ENCODE peak calls at places on chromosomes 11 and 22, in four cellular contexts. One of them, this sample, is unnamed.

GRCh38 chr11:1302461-1303073 is 6.9 kb downstream of the TOLLIP start:
- DNase-seq in cardiac fibroblast: no peak
- DNase-seq in spleen: peak; percentile 56
- DNase-seq in HL-60: no peak
- DNase-seq in this sample: no peak

GRCh38 chr11:110091995-110092576 is 1.1 kb upstream of the ZC3H12C start:
- DNase-seq in HL-60: no peak
- DNase-seq in cardiac fibroblast: no peak
- DNase-seq in spleen: no peak
- DNase-seq in this sample: no peak

GRCh38 chr11:846496-847098 is 3.9 kb downstream of the TSPAN4 start:
- DNase-seq in cardiac fibroblast: peak; percentile 67
- DNase-seq in spleen: no peak
- DNase-seq in HL-60: no peak
- DNase-seq in this sample: no peak

GRCh38 chr11:12234216-12234615 is 123.8 kb downstream of the MICAL2 start:
- DNase-seq in HL-60: no peak
- DNase-seq in spleen: no peak
- DNase-seq in cardiac fibroblast: peak; percentile 56
- DNase-seq in this sample: no peak

GRCh38 chr22:25448435-25449051 is 115.9 kb upstream of the GRK3 start:
- DNase-seq in HL-60: no peak
- DNase-seq in spleen: no peak
- DNase-seq in cardiac fibroblast: peak; percentile 36
- DNase-seq in this sample: peak; percentile 24

GRCh38 chr11:35335226-35335625 is 84.1 kb downstream of the SLC1A2 start:
- DNase-seq in spleen: no peak
- DNase-seq in cardiac fibroblast: peak; percentile 62
- DNase-seq in HL-60: no peak
- DNase-seq in this sample: no peak

GRCh38 chr11:130371004-130371590 is 56.4 kb upstream of the ZBTB44 start:
- DNase-seq in cardiac fibroblast: no peak
- DNase-seq in spleen: no peak
- DNase-seq in HL-60: no peak
- DNase-seq in this sample: no peak

GRCh38 chr22:22590136-22590891 is 31.2 kb upstream of the PRAME start:
- DNase-seq in HL-60: no peak
- DNase-seq in spleen: no peak
- DNase-seq in cardiac fibroblast: no peak
- DNase-seq in this sample: no peak

GRCh38 chr11:12284321-12285050 is 92.9 kb upstream of the PARVA start:
- DNase-seq in cardiac fibroblast: peak; percentile 77
- DNase-seq in spleen: no peak
- DNase-seq in HL-60: peak; percentile 18
- DNase-seq in this sample: no peak

GRCh38 chr11:67640021-67640757 is 626 bp upstream of the TBX10 start:
- DNase-seq in cardiac fibroblast: peak; percentile 60
- DNase-seq in spleen: peak; percentile 87
- DNase-seq in HL-60: peak; percentile 67
- DNase-seq in this sample: peak; percentile 47

GRCh38 chr11:69559181-69559580 is 77.7 kb downstream of the LINC01488 start:
- DNase-seq in HL-60: no peak
- DNase-seq in cardiac fibroblast: no peak
- DNase-seq in spleen: no peak
- DNase-seq in this sample: no peak

GRCh38 chr22:19882446-19883381 is 28.0 kb upstream of the GNB1L start:
- DNase-seq in spleen: peak; percentile 65
- DNase-seq in cardiac fibroblast: no peak
- DNase-seq in HL-60: no peak
- DNase-seq in this sample: no peak

GRCh38 chr11:71251761-71252433 is 480 bp downstream of the SHANK2 start:
- DNase-seq in HL-60: no peak
- DNase-seq in spleen: peak; percentile 83
- DNase-seq in cardiac fibroblast: peak; percentile 1
- DNase-seq in this sample: peak; percentile 55

GRCh38 chr11:113477321-113477720 is 2.1 kb upstream of the DRD2 start:
- DNase-seq in cardiac fibroblast: no peak
- DNase-seq in HL-60: no peak
- DNase-seq in spleen: no peak
- DNase-seq in this sample: no peak

GRCh38 chr22:25111579-25112517 is 87.8 kb upstream of the CRYBB3 start:
- DNase-seq in cardiac fibroblast: no peak
- DNase-seq in spleen: no peak
- DNase-seq in HL-60: no peak
- DNase-seq in this sample: no peak

GRCh38 chr11:5452712-5453111 is 3.6 kb downstream of the OR51I2 start:
- DNase-seq in spleen: no peak
- DNase-seq in cardiac fibroblast: no peak
- DNase-seq in HL-60: no peak
- DNase-seq in this sample: no peak

GRCh38 chr11:78076733-78077403 is 2.8 kb downstream of the NDUFC2 start:
- DNase-seq in spleen: no peak
- DNase-seq in cardiac fibroblast: no peak
- DNase-seq in HL-60: no peak
- DNase-seq in this sample: no peak

GRCh38 chr22:43326342-43326825 is 16.8 kb downstream of the SCUBE1 start:
- DNase-seq in HL-60: no peak
- DNase-seq in spleen: peak; percentile 34
- DNase-seq in cardiac fibroblast: no peak
- DNase-seq in this sample: no peak

GRCh38 chr22:32839776-32840571 is 38.5 kb downstream of the TIMP3 start:
- DNase-seq in HL-60: no peak
- DNase-seq in spleen: no peak
- DNase-seq in cardiac fibroblast: no peak
- DNase-seq in this sample: no peak

GRCh38 chr11:69374110-69374981 is 80.4 kb downstream of the MYEOV start:
- DNase-seq in HL-60: no peak
- DNase-seq in spleen: peak; percentile 68
- DNase-seq in cardiac fibroblast: no peak
- DNase-seq in this sample: no peak

GRCh38 chr11:64060861-64061444 is 25.2 kb downstream of the FLRT1 start:
- DNase-seq in spleen: peak; percentile 83
- DNase-seq in HL-60: no peak
- DNase-seq in cardiac fibroblast: peak; percentile 9
- DNase-seq in this sample: peak; percentile 41

GRCh38 chr11:90639687-90640086 is 416.8 kb upstream of the CHORDC1 start:
- DNase-seq in HL-60: no peak
- DNase-seq in cardiac fibroblast: peak; percentile 49
- DNase-seq in spleen: no peak
- DNase-seq in this sample: no peak
- TF ChIP-seq CTCF in HL-60: peak; percentile 3
- TF ChIP-seq CTCF in cardiac fibroblast: peak; percentile 40
- TF ChIP-seq CTCF in spleen: no peak
- TF ChIP-seq CTCF in this sample: peak; percentile 26

GRCh38 chr22:39458443-39459083 is 1.8 kb downstream of the MGAT3 start:
- DNase-seq in HL-60: no peak
- DNase-seq in spleen: peak; percentile 69
- DNase-seq in cardiac fibroblast: no peak
- DNase-seq in this sample: no peak

GRCh38 chr22:39459681-39460080 is 2.9 kb downstream of the MGAT3 start:
- DNase-seq in cardiac fibroblast: no peak
- DNase-seq in HL-60: no peak
- DNase-seq in spleen: peak; percentile 50
- DNase-seq in this sample: no peak

GRCh38 chr22:39457546-39458442 is 982 bp downstream of the MGAT3 start:
- DNase-seq in HL-60: no peak
- DNase-seq in spleen: peak; percentile 77
- DNase-seq in cardiac fibroblast: no peak
- DNase-seq in this sample: no peak

GRCh38 chr22:39456262-39457046 is at the start of gene MGAT3:
- DNase-seq in cardiac fibroblast: no peak
- DNase-seq in HL-60: no peak
- DNase-seq in spleen: peak; percentile 73
- DNase-seq in this sample: peak; percentile 53

GRCh38 chr22:39457047-39457545 is 284 bp downstream of the MGAT3 start:
- DNase-seq in cardiac fibroblast: no peak
- DNase-seq in HL-60: no peak
- DNase-seq in spleen: peak; percentile 69
- DNase-seq in this sample: no peak
- H3K4me3 ChIP-seq in cardiac fibroblast: peak overlapping the region; percentile 17
- H3K4me3 ChIP-seq in HL-60: no peak overlapping the region
- H3K4me3 ChIP-seq in spleen: peak overlapping the region; percentile 27
- H3K4me3 ChIP-seq in this sample: peak overlapping the region; percentile 80

DNA sequence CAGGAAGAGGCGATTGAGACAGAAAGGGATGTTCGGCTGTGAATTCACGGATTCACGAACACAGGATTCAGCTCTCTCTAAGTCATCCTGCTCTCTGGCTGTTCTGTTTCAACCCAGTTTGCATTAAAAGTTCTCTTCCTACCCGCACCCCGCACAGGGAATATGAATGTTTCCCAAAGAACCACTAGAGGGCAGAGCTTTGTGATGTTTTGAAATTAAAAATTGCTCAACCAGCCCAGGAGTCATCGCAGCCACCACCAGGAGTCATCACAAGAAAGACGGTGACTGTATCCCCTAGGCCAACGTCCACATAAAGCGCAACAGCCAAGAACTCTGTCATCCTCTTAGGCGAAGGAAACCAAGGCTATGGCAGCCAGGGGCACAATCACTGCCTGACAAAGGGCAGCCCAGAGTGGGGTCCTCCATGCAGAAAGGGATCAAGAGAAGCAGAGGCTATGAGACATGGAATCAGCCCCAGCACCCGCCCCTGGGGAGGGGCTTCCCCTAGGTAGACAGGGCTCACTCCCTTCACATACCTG is 122.4 kb downstream of the WT1 start:
- DNase-seq in HL-60: peak; percentile 55
- DNase-seq in spleen: no peak
- DNase-seq in cardiac fibroblast: peak; percentile 94
- DNase-seq in this sample: no peak
- TF ChIP-seq CTCF in HL-60: peak; percentile 56
- TF ChIP-seq CTCF in spleen: peak; percentile 62
- TF ChIP-seq CTCF in cardiac fibroblast: peak; percentile 72
- TF ChIP-seq CTCF in this sample: peak; percentile 64

DNA sequence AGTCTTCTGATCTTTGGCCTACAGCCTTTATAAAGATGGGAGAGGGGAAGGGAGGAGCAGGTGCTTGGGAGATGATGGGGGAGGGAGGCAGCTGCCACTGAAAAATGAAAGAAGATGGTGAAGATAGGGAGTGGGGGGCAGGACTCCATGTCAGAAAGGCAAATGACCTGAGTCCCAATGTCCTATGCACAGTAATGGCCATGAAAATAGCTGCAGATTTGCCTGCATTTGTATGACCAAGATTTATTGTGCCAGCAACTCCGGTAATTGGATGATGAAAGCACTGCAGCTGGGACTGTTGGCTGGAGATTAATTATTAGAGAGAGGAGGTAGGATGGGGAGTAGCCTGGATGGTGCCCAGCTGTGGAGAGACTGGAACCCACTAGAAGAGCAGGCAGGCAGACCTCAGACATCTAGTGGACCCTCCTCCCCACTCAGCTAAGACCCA is 36.1 kb downstream of the NEU3 start:
- DNase-seq in spleen: no peak
- DNase-seq in cardiac fibroblast: no peak
- DNase-seq in HL-60: no peak
- DNase-seq in this sample: no peak
- H3K4me3 ChIP-seq in spleen: no peak overlapping the region
- H3K4me3 ChIP-seq in cardiac fibroblast: no peak overlapping the region
- H3K4me3 ChIP-seq in HL-60: no peak overlapping the region
- H3K4me3 ChIP-seq in this sample: no peak overlapping the region

GRCh38 chr11:105609341-105609781 is 512 bp upstream of the GRIA4 start:
- DNase-seq in cardiac fibroblast: peak; percentile 25
- DNase-seq in HL-60: no peak
- DNase-seq in spleen: peak; percentile 48
- DNase-seq in this sample: no peak
- TF ChIP-seq CTCF in cardiac fibroblast: peak; percentile 40
- TF ChIP-seq CTCF in HL-60: no peak
- TF ChIP-seq CTCF in spleen: no peak
- TF ChIP-seq CTCF in this sample: peak; percentile 46

GRCh38 chr22:50056214-50056972 is 1.7 kb downstream of the TTLL8 start:
- DNase-seq in spleen: no peak
- DNase-seq in HL-60: no peak
- DNase-seq in cardiac fibroblast: no peak
- DNase-seq in this sample: peak; percentile 43
- H3K4me3 ChIP-seq in spleen: no peak overlapping the region
- H3K4me3 ChIP-seq in HL-60: no peak overlapping the region
- H3K4me3 ChIP-seq in cardiac fibroblast: no peak overlapping the region
- H3K4me3 ChIP-seq in this sample: no peak overlapping the region

DNA sequence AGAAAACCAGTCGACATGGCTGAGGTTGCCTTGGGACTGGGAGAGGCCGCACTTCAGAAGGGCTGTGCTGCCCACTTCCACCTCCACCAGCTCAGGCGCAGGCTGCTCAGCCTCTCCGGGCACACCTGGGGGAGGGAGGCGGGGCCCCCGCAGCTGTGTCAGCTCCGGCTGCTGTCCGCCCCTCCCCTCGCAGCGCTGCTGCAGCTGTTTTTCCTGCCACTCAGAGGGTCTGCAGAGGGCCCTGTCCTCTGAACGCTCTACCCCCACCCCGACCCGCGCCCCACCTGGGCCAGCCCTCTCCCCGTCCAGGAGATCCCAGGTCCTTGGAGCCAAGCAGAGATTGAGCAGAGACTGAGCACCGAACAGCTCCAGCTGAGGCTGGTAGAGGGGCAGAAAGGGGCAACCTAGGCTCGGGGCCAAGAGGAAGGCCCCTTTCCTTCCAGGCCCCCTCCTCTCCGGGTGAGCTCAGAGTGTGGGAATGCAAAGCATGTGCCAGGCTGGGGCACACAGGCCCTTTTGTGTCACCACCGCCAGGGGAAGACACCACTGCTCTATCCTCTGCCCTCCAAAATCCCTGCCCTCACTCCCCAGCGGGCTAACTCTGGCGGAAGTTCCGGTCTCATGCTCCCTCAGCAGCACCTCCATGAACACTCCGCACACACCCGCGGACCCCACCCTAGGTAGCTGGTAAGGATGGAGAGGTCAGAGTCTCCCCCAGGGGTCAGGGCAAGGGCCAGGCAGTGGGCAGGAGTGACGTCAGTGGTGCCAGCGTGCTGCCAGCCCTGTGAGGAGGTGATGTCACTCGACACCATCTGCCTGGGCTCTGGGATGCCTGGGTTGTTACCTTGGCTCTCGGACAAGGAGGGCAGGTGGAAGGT is 1.6 kb downstream of the MCAM start:
- DNase-seq in cardiac fibroblast: no peak
- DNase-seq in spleen: peak; percentile 87
- DNase-seq in HL-60: no peak
- DNase-seq in this sample: peak; percentile 55
- TF ChIP-seq CTCF in cardiac fibroblast: no peak
- TF ChIP-seq CTCF in spleen: no peak
- TF ChIP-seq CTCF in HL-60: no peak
- TF ChIP-seq CTCF in this sample: peak; percentile 10